ENCODE peak calls at places on chromosomes 16 and 17, in six cellular contexts. One of them, this sample, is unnamed.

GRCh38 chr17:68709995-68710780 is 109.0 kb upstream of the FAM20A start:
- DNase-seq in mucosa of descending colon: no peak
- DNase-seq in IMR-90: peak; percentile 76
- DNase-seq in nephron progenitor cell: no peak
- DNase-seq in endothelial cell: no peak
- DNase-seq in cardiac muscle cell: peak; percentile 61
- DNase-seq in this sample: no peak

GRCh38 chr16:17776465-17776864 is 305.7 kb upstream of the XYLT1 start:
- DNase-seq in mucosa of descending colon: no peak
- DNase-seq in IMR-90: no peak
- DNase-seq in nephron progenitor cell: no peak
- DNase-seq in endothelial cell: no peak
- DNase-seq in cardiac muscle cell: no peak
- DNase-seq in this sample: no peak

GRCh38 chr17:45431531-45432404 is 902 bp downstream of the ARHGAP27 start:
- DNase-seq in mucosa of descending colon: peak; percentile 97
- DNase-seq in IMR-90: peak; percentile 31
- DNase-seq in nephron progenitor cell: peak; percentile 84
- DNase-seq in endothelial cell: peak; percentile 80
- DNase-seq in cardiac muscle cell: peak; percentile 43
- DNase-seq in this sample: no peak

GRCh38 chr16:700684-701584 is 4.7 kb downstream of the FBXL16 start:
- DNase-seq in mucosa of descending colon: no peak
- DNase-seq in IMR-90: no peak
- DNase-seq in nephron progenitor cell: peak; percentile 93
- DNase-seq in endothelial cell: peak; percentile 77
- DNase-seq in cardiac muscle cell: no peak
- DNase-seq in this sample: no peak

GRCh38 chr17:72922223-72922622 is 170.3 kb downstream of the SLC39A11 start:
- DNase-seq in mucosa of descending colon: no peak
- DNase-seq in IMR-90: no peak
- DNase-seq in nephron progenitor cell: no peak
- DNase-seq in endothelial cell: no peak
- DNase-seq in cardiac muscle cell: no peak
- DNase-seq in this sample: no peak

GRCh38 chr16:52584354-52584840 is 37.5 kb upstream of the TOX3 start:
- DNase-seq in mucosa of descending colon: no peak
- DNase-seq in IMR-90: no peak
- DNase-seq in nephron progenitor cell: no peak
- DNase-seq in endothelial cell: no peak
- DNase-seq in cardiac muscle cell: no peak
- DNase-seq in this sample: no peak

GRCh38 chr17:9890124-9890523 is 14.9 kb downstream of the RCVRN start:
- DNase-seq in mucosa of descending colon: no peak
- DNase-seq in IMR-90: no peak
- DNase-seq in nephron progenitor cell: peak; percentile 54
- DNase-seq in endothelial cell: peak; percentile 67
- DNase-seq in cardiac muscle cell: peak; percentile 62
- DNase-seq in this sample: no peak

GRCh38 chr17:82924812-82925211 is 85.0 kb upstream of the ZNF750 start:
- DNase-seq in mucosa of descending colon: no peak
- DNase-seq in IMR-90: no peak
- DNase-seq in nephron progenitor cell: no peak
- DNase-seq in endothelial cell: no peak
- DNase-seq in cardiac muscle cell: no peak
- DNase-seq in this sample: no peak

GRCh38 chr17:64741038-64741641 is 79.0 kb upstream of the SMURF2 start:
- DNase-seq in mucosa of descending colon: no peak
- DNase-seq in IMR-90: peak; percentile 76
- DNase-seq in nephron progenitor cell: no peak
- DNase-seq in endothelial cell: no peak
- DNase-seq in cardiac muscle cell: peak; percentile 69
- DNase-seq in this sample: no peak

GRCh38 chr16:46947900-46948547 is 25.4 kb downstream of the DNAJA2 start:
- DNase-seq in mucosa of descending colon: peak; percentile 52
- DNase-seq in IMR-90: peak; percentile 49
- DNase-seq in nephron progenitor cell: peak; percentile 19
- DNase-seq in endothelial cell: peak; percentile 52
- DNase-seq in cardiac muscle cell: peak; percentile 63
- DNase-seq in this sample: no peak

GRCh38 chr16:12111819-12112218 is 135.3 kb downstream of the SNX29 start:
- DNase-seq in mucosa of descending colon: no peak
- DNase-seq in IMR-90: no peak
- DNase-seq in nephron progenitor cell: no peak
- DNase-seq in endothelial cell: no peak
- DNase-seq in cardiac muscle cell: no peak
- DNase-seq in this sample: no peak

GRCh38 chr17:36791961-36792475 is 145.3 kb upstream of the LHX1 start:
- DNase-seq in mucosa of descending colon: no peak
- DNase-seq in IMR-90: no peak
- DNase-seq in nephron progenitor cell: peak; percentile 37
- DNase-seq in endothelial cell: no peak
- DNase-seq in cardiac muscle cell: no peak
- DNase-seq in this sample: no peak

GRCh38 chr17:67435122-67435521 is 58.0 kb downstream of the PITPNC1 start:
- DNase-seq in mucosa of descending colon: peak; percentile 42
- DNase-seq in IMR-90: no peak
- DNase-seq in nephron progenitor cell: no peak
- DNase-seq in endothelial cell: no peak
- DNase-seq in cardiac muscle cell: peak; percentile 60
- DNase-seq in this sample: no peak

GRCh38 chr16:8725513-8726178 is 51.2 kb downstream of the ABAT start:
- DNase-seq in mucosa of descending colon: no peak
- DNase-seq in IMR-90: no peak
- DNase-seq in nephron progenitor cell: no peak
- DNase-seq in endothelial cell: no peak
- DNase-seq in cardiac muscle cell: no peak
- DNase-seq in this sample: no peak

GRCh38 chr17:42522798-42523278 is 13.2 kb upstream of the NAGLU start:
- DNase-seq in mucosa of descending colon: no peak
- DNase-seq in IMR-90: no peak
- DNase-seq in nephron progenitor cell: no peak
- DNase-seq in endothelial cell: no peak
- DNase-seq in cardiac muscle cell: no peak
- DNase-seq in this sample: no peak

GRCh38 chr17:42526031-42526444 is 10.0 kb upstream of the NAGLU start:
- DNase-seq in mucosa of descending colon: peak; percentile 63
- DNase-seq in IMR-90: peak; percentile 66
- DNase-seq in nephron progenitor cell: no peak
- DNase-seq in endothelial cell: no peak
- DNase-seq in cardiac muscle cell: peak; percentile 58
- DNase-seq in this sample: no peak

GRCh38 chr17:42527932-42528331 is 8.1 kb upstream of the NAGLU start:
- DNase-seq in mucosa of descending colon: no peak
- DNase-seq in IMR-90: no peak
- DNase-seq in nephron progenitor cell: no peak
- DNase-seq in endothelial cell: no peak
- DNase-seq in cardiac muscle cell: no peak
- DNase-seq in this sample: no peak

GRCh38 chr17:42522263-42522790 is 13.7 kb upstream of the NAGLU start:
- DNase-seq in mucosa of descending colon: no peak
- DNase-seq in IMR-90: no peak
- DNase-seq in nephron progenitor cell: no peak
- DNase-seq in endothelial cell: no peak
- DNase-seq in cardiac muscle cell: no peak
- DNase-seq in this sample: no peak

DNA sequence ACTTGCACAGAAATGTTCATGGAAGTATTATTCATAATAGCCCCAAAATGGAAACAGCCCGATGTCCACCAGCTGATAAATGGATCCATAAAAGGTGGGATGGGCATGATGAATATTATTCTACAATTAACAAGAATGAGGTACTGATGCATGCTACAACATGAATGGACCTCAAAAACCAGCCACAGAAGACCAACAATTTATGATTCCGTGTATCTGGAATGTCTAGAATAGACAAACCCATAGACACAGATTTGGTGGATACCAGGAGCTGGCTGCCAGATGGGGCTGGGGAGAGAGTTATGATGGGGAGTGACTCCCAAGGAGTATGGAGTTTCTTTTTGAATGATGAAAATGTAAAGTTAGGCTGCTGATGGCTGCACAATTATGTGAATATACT is 10.8 kb upstream of the NAGLU start:
- DNase-seq in mucosa of descending colon: no peak
- DNase-seq in IMR-90: peak; percentile 89
- DNase-seq in nephron progenitor cell: no peak
- DNase-seq in endothelial cell: no peak
- DNase-seq in cardiac muscle cell: no peak
- DNase-seq in this sample: no peak
- TF ChIP-seq CTCF in mucosa of descending colon: no peak
- TF ChIP-seq CTCF in IMR-90: no peak
- TF ChIP-seq CTCF in nephron progenitor cell: no peak
- TF ChIP-seq CTCF in endothelial cell: no peak
- TF ChIP-seq CTCF in cardiac muscle cell: no peak
- TF ChIP-seq CTCF in this sample: no peak

GRCh38 chr17:78412403-78412802 is 34.0 kb downstream of the PGS1 start:
- DNase-seq in mucosa of descending colon: peak; percentile 28
- DNase-seq in IMR-90: peak; percentile 36
- DNase-seq in nephron progenitor cell: no peak
- DNase-seq in endothelial cell: no peak
- DNase-seq in cardiac muscle cell: peak; percentile 36
- DNase-seq in this sample: no peak
- TF ChIP-seq CTCF in mucosa of descending colon: no peak
- TF ChIP-seq CTCF in IMR-90: peak; percentile 37
- TF ChIP-seq CTCF in nephron progenitor cell: peak; percentile 39
- TF ChIP-seq CTCF in endothelial cell: no peak
- TF ChIP-seq CTCF in cardiac muscle cell: peak; percentile 45
- TF ChIP-seq CTCF in this sample: peak; percentile 42

GRCh38 chr16:4681471-4682083 is 11.8 kb upstream of the NUDT16L1 start:
- DNase-seq in mucosa of descending colon: no peak
- DNase-seq in IMR-90: no peak
- DNase-seq in nephron progenitor cell: no peak
- DNase-seq in endothelial cell: no peak
- DNase-seq in cardiac muscle cell: no peak
- DNase-seq in this sample: no peak

GRCh38 chr16:4683255-4684029 is 9.9 kb upstream of the NUDT16L1 start:
- DNase-seq in mucosa of descending colon: no peak
- DNase-seq in IMR-90: no peak
- DNase-seq in nephron progenitor cell: no peak
- DNase-seq in endothelial cell: no peak
- DNase-seq in cardiac muscle cell: no peak
- DNase-seq in this sample: no peak

GRCh38 chr16:4682084-4682581 is 11.2 kb upstream of the NUDT16L1 start:
- DNase-seq in mucosa of descending colon: no peak
- DNase-seq in IMR-90: no peak
- DNase-seq in nephron progenitor cell: peak; percentile 64
- DNase-seq in endothelial cell: no peak
- DNase-seq in cardiac muscle cell: no peak
- DNase-seq in this sample: no peak

GRCh38 chr16:4684030-4684715 is 9.2 kb upstream of the NUDT16L1 start:
- DNase-seq in mucosa of descending colon: no peak
- DNase-seq in IMR-90: no peak
- DNase-seq in nephron progenitor cell: no peak
- DNase-seq in endothelial cell: no peak
- DNase-seq in cardiac muscle cell: no peak
- DNase-seq in this sample: no peak

DNA sequence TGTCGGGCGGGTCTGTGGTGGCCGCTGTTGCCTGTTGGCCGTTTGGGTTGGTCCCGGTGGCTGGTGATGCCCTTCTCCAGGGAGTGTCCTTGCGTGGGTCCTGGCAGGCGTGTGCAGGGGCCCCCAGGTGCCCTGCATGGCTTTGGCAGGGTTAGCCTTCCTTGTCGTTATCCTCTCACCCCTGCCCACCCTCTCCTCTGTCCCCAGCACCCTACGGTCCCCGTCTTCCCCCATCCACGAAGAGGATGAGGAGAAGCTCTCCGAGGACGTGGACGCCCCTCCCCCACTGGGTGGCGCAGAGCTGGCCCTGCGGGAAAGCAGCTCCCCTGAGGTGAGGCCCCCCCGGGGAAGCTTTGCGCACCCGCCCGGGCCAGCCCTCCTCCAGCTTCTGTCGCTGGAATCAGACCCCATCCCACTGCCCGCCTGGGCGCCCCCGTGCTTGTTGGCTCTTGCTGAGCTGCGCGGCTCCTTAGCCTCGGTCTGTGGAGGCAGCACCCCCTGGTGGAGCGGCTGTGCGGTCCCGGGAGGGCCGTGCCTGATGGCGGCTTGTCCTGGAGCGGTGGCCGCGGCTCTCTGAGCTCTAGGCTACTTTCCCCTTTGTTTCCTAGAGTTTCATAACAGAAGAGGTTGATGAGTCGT is 10.6 kb upstream of the NUDT16L1 start:
- DNase-seq in mucosa of descending colon: no peak
- DNase-seq in IMR-90: peak; percentile 18
- DNase-seq in nephron progenitor cell: peak; percentile 77
- DNase-seq in endothelial cell: peak; percentile 65
- DNase-seq in cardiac muscle cell: peak; percentile 23
- DNase-seq in this sample: no peak
- TF ChIP-seq CTCF in mucosa of descending colon: no peak
- TF ChIP-seq CTCF in IMR-90: peak; percentile 36
- TF ChIP-seq CTCF in nephron progenitor cell: peak; percentile 60
- TF ChIP-seq CTCF in endothelial cell: peak; percentile 63
- TF ChIP-seq CTCF in cardiac muscle cell: peak; percentile 31
- TF ChIP-seq CTCF in this sample: peak; percentile 20

GRCh38 chr17:1645207-1646171 is at the start of gene SCARF1:
- DNase-seq in mucosa of descending colon: peak; percentile 44
- DNase-seq in IMR-90: no peak
- DNase-seq in nephron progenitor cell: peak; percentile 23
- DNase-seq in endothelial cell: peak; percentile 78
- DNase-seq in cardiac muscle cell: no peak
- DNase-seq in this sample: no peak

GRCh38 chr17:1644493-1645206 is 882 bp downstream of the SCARF1 start:
- DNase-seq in mucosa of descending colon: peak; percentile 32
- DNase-seq in IMR-90: peak; percentile 73
- DNase-seq in nephron progenitor cell: no peak
- DNase-seq in endothelial cell: no peak
- DNase-seq in cardiac muscle cell: peak; percentile 25
- DNase-seq in this sample: no peak

GRCh38 chr17:1643999-1644492 is 1.5 kb downstream of the SCARF1 start:
- DNase-seq in mucosa of descending colon: no peak
- DNase-seq in IMR-90: no peak
- DNase-seq in nephron progenitor cell: peak; percentile 9
- DNase-seq in endothelial cell: no peak
- DNase-seq in cardiac muscle cell: peak; percentile 24
- DNase-seq in this sample: no peak

GRCh38 chr17:1641065-1641403 is 4.5 kb downstream of the SCARF1 start:
- DNase-seq in mucosa of descending colon: no peak
- DNase-seq in IMR-90: no peak
- DNase-seq in nephron progenitor cell: no peak
- DNase-seq in endothelial cell: no peak
- DNase-seq in cardiac muscle cell: no peak
- DNase-seq in this sample: no peak

DNA sequence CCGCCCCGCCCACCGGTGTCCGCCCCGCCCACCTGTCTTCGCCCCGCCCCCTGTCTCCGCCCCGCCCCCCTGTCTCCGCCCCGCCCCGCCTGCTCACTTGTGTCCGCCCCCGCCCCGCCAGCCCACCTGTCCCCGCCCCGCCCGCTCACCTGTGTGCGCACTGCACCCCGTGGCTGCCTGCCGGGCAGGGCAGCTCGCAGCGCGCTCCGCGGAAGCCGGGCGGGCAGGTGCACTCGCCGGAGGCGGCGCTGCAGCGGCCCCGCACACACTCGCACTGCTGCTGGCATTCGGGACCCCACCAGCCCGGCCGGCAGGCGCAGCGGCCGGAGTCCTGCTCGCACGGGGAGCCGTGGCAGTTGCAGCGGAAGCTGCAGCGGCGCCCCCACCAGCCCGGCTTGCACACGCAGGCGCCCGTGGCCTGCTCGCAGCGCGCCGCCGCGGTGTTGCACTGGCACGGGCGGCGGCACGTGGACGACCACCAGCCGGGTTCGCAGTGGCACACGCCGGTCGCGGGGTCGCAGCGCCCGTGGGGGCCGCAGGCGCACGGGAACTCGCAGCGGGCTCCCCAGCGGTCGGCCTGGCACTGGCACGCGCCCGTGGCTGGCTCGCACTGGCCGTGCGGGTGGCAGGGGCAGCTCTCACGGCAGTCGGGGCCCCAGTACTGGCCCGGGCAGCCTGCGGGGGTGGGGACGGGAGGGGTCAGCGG is 2.1 kb downstream of the SCARF1 start:
- DNase-seq in mucosa of descending colon: peak; percentile 87
- DNase-seq in IMR-90: no peak
- DNase-seq in nephron progenitor cell: peak; percentile 69
- DNase-seq in endothelial cell: peak; percentile 41
- DNase-seq in cardiac muscle cell: peak; percentile 23
- DNase-seq in this sample: no peak
- TF ChIP-seq CTCF in mucosa of descending colon: peak; percentile 19
- TF ChIP-seq CTCF in IMR-90: peak; percentile 6
- TF ChIP-seq CTCF in nephron progenitor cell: no peak
- TF ChIP-seq CTCF in endothelial cell: peak; percentile 28
- TF ChIP-seq CTCF in cardiac muscle cell: peak; percentile 17
- TF ChIP-seq CTCF in this sample: peak; percentile 33

This sample was measured in osteocyte.